ENCODE peak calls at places on chromosomes 4 and X, in nine cellular contexts. E, O, D, U, A, M, J, Y and S are unnamed samples. For H3K36me3, the result is how much of the 10 kb centered on the place peaks cover.

GRCh38 chr4:123583043-123583442 is 186.4 kb downstream of the SPRY1 start:
- DNase-seq in U (no peak), O (no peak), M (no peak), D (no peak), Y (no peak), J (no peak), E (no peak), A (no peak), S (no peak)

GRCh38 chrX:35439042-35439639 is 359.0 kb upstream of the MAGEB16 start:
- DNase-seq in Y (no peak), A (no peak), M (no peak), J (no peak), E (no peak), D (no peak), U (no peak), O (no peak), S (no peak)

GRCh38 chrX:135520022-135520552 is 373 bp upstream of the INTS6L start:
- DNase-seq in O (no peak), M (no peak), U (no peak), E (no peak), J (no peak), D (no peak), A (no peak), Y (no peak), S (no peak)

GRCh38 chr4:138567696-138568095 is 325.5 kb upstream of the SLC7A11 start:
- DNase-seq in O (no peak), M (no peak), A (no peak), D (no peak), J (no peak), E (no peak), U (no peak), Y (no peak), S (no peak)

GRCh38 chrX:67893931-67894330 is 350.1 kb downstream of the AR start:
- DNase-seq in D (no peak), O (no peak), Y (no peak), M (no peak), U (no peak), A (no peak), E (no peak), J (no peak), S (no peak)

GRCh38 chrX:68710870-68711576 is 63.6 kb downstream of the STARD8 start:
- DNase-seq in O (peak), A (no peak), D (peak), U (peak), J (peak), M (no peak), E (peak), Y (peak), S (no peak)

GRCh38 chr4:44493924-44494323 is 45.3 kb upstream of the KCTD8 start:
- DNase-seq in E (no peak), J (peak), U (peak), A (no peak), Y (no peak), M (no peak), D (no peak), O (no peak), S (no peak)

GRCh38 chr4:81684357-81684756 is 212.7 kb upstream of the RASGEF1B start:
- DNase-seq in A (no peak), E (no peak), D (no peak), U (no peak), J (no peak), Y (no peak), O (no peak), M (no peak), S (no peak)

GRCh38 chr4:10023806-10024205 is 2.5 kb upstream of the SLC2A9 start:
- DNase-seq in D (no peak), J (no peak), U (no peak), M (peak), A (no peak), Y (no peak), O (no peak), E (no peak), S (peak)

GRCh38 chr4:138616775-138617174 is 374.6 kb upstream of the SLC7A11 start:
- DNase-seq in J (no peak), O (no peak), M (no peak), U (no peak), E (no peak), Y (no peak), D (no peak), A (no peak), S (no peak)

GRCh38 chr4:236028-236427 is 69.2 kb downstream of the ZNF732 start:
- DNase-seq in U (no peak), J (no peak), D (no peak), O (no peak), M (no peak), Y (no peak), E (no peak), A (no peak), S (no peak)

GRCh38 chrX:131704136-131704695 is 160.3 kb downstream of the OR13H1 start:
- DNase-seq in J (no peak), M (no peak), U (peak), Y (no peak), D (peak), A (peak), O (no peak), E (peak), S (peak)

GRCh38 chr4:155529197-155529596 is 137.5 kb upstream of the GUCY1A1 start:
- DNase-seq in D (no peak), J (no peak), O (no peak), M (no peak), Y (no peak), U (peak), A (no peak), E (no peak), S (no peak)

GRCh38 chr4:74953647-74954046 is 20.7 kb downstream of the PARM1 start:
- DNase-seq in J (no peak), D (no peak), A (no peak), E (no peak), M (no peak), U (no peak), Y (no peak), O (no peak), S (no peak)

GRCh38 chrX:5236749-5237148 is 991.9 kb downstream of the NLGN4X start:
- DNase-seq in E (no peak), J (no peak), O (no peak), Y (no peak), U (no peak), A (no peak), D (no peak), M (no peak), S (no peak)

GRCh38 chrX:24498975-24499374 is 33.9 kb downstream of the PDK3 start:
- DNase-seq in O (no peak), J (no peak), M (no peak), Y (no peak), U (peak), A (no peak), D (no peak), E (no peak), S (no peak)

GRCh38 chr4:6633091-6633906 is 7.2 kb upstream of the MRFAP1 start:
- DNase-seq in O (no peak), M (no peak), A (no peak), U (no peak), Y (no peak), J (peak), D (no peak), E (no peak), S (peak)

GRCh38 chr4:147546341-147546740 is 65.4 kb downstream of the EDNRA start:
- DNase-seq in A (no peak), M (no peak), U (no peak), J (no peak), Y (no peak), O (no peak), E (no peak), D (no peak), S (no peak)

GRCh38 chrX:48617542-48618340 is 20.4 kb downstream of the WDR13 start:
- DNase-seq in O (no peak), D (no peak), M (no peak), E (no peak), Y (no peak), J (peak), U (no peak), A (no peak), S (no peak)

GRCh38 chr4:155591784-155592567 is 74.7 kb upstream of the GUCY1A1 start:
- DNase-seq in M (no peak), U (no peak), Y (no peak), A (no peak), E (no peak), O (no peak), D (no peak), J (no peak), S (no peak)

GRCh38 chr4:28267166-28267565 is 1406.5 kb downstream of the STIM2 start:
- DNase-seq in D (no peak), Y (no peak), J (no peak), U (no peak), O (no peak), A (no peak), E (no peak), M (no peak), S (no peak)

GRCh38 chrX:149648932-149649331 is 17.3 kb upstream of the TMEM185A start:
- DNase-seq in U (no peak), Y (no peak), D (no peak), O (no peak), M (no peak), J (no peak), A (no peak), E (no peak), S (no peak)

GRCh38 chr4:149102765-149103164 is 660.6 kb upstream of the NR3C2 start:
- DNase-seq in D (no peak), U (no peak), J (no peak), O (no peak), Y (no peak), E (no peak), A (no peak), M (no peak), S (no peak)

GRCh38 chrX:37357436-37357835 is 8.3 kb downstream of the PRRG1 start:
- DNase-seq in O (no peak), E (no peak), U (no peak), J (no peak), A (no peak), Y (no peak), D (no peak), M (no peak), S (no peak)

GRCh38 chrX:112941209-112941788 is 100.7 kb upstream of the AMOT start:
- DNase-seq in A (peak), M (no peak), D (no peak), J (no peak), U (peak), O (no peak), E (no peak), Y (no peak), S (no peak)

GRCh38 chr4:118282692-118283091 is 70.1 kb downstream of the PRSS12 start:
- DNase-seq in Y (no peak), U (no peak), J (no peak), A (no peak), E (no peak), O (no peak), D (no peak), M (no peak), S (no peak)

GRCh38 chr4:76803522-76803921 is 94.4 kb downstream of the SOWAHB start:
- DNase-seq in U (no peak), Y (no peak), E (no peak), A (no peak), M (no peak), D (peak), J (peak), O (peak), S (no peak)

GRCh38 chrX:27354021-27354420 is 109.1 kb downstream of the PPP4R3C start:
- DNase-seq in J (no peak), D (no peak), Y (no peak), M (no peak), A (no peak), E (no peak), U (no peak), O (no peak), S (no peak)

GRCh38 chr4:164531336-164531735 is 222.6 kb upstream of the SMIM31 start:
- DNase-seq in A (no peak), Y (no peak), J (no peak), D (no peak), E (no peak), U (no peak), O (no peak), M (no peak), S (no peak)

GRCh38 chr4:24734511-24734910 is 60.9 kb upstream of the SOD3 start:
- DNase-seq in J (no peak), D (no peak), E (no peak), O (no peak), A (no peak), M (no peak), Y (peak), U (no peak), S (no peak)

GRCh38 chr4:7332216-7333023 is 102.3 kb downstream of the PSAPL1 start:
- DNase-seq in D (peak), E (no peak), A (peak), Y (no peak), O (peak), M (no peak), U (no peak), J (no peak), S (no peak)

GRCh38 chr4:179605196-179605595 is 2163.0 kb upstream of the AGA start:
- DNase-seq in J (no peak), A (no peak), E (no peak), U (no peak), M (no peak), Y (no peak), O (no peak), D (no peak), S (no peak)

GRCh38 chrX:110060317-110060716 is 57.4 kb downstream of the TMEM164 start:
- DNase-seq in A (no peak), J (no peak), E (no peak), D (no peak), Y (no peak), U (no peak), M (no peak), O (no peak), S (no peak)

GRCh38 chrX:110066488-110067225 is 63.7 kb downstream of the TMEM164 start:
- DNase-seq in Y (no peak), O (no peak), J (no peak), E (peak), A (no peak), D (no peak), M (no peak), U (no peak), S (no peak)

GRCh38 chrX:110059410-110059809 is 56.5 kb downstream of the TMEM164 start:
- DNase-seq in D (no peak), A (no peak), J (no peak), M (no peak), Y (no peak), U (no peak), O (no peak), E (no peak), S (no peak)

GRCh38 chrX:110061138-110061537 is 58.2 kb downstream of the TMEM164 start:
- DNase-seq in U (no peak), Y (no peak), A (no peak), J (no peak), E (no peak), D (no peak), O (no peak), M (no peak), S (no peak)

DNA sequence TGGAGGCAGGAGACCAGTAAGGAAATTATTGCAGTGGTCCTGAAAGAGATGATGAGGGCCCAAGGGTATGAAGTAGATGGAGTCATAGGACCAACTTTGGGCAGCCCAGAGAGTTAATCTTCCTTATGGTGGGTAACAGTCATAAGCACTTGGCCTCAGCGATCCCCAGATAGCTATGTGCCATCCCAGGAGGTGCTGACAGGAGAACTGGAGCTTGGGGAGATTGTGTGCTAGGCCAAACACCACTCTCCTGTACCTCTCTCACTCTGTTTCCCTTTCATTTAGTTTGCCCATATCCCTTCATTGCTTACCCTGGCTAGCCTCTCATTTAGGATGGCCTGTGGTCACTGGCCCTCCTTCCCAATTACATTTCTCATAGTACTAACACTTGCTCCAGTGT is 60.0 kb downstream of the TMEM164 start:
- DNase-seq in E (no peak), O (no peak), M (no peak), U (no peak), J (no peak), D (no peak), A (no peak), Y (no peak), S (no peak)
- TF ChIP-seq EP300 in E (no peak), O (no peak), M (no peak), U (no peak), J (no peak), D (no peak), A (no peak), Y (no peak), S (no peak)

DNA sequence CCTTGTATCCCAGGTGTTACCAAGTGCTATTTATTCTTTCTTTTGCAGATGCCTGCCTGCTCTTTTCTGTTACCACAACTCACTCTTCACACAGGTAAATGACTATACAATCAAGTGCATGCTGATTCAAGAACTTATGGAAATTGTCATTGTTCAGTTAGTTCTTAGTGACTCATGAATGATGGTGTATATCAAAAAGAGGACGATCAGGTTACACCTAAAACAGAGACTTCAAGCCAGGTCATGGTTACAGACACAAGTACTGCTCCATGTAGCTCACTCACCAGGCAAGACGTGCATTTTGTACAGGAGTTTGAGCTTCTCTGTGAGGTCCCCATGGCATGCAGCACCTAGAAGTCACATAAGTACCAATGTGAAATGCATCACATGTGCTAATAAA is 59.3 kb upstream of the UCP1 start:
- DNase-seq in O (no peak), D (no peak), M (no peak), J (no peak), U (no peak), Y (no peak), E (no peak), A (no peak), S (no peak)
- H3K36me3 ChIP-seq in O (under half), D (under half), M (under half), J (under half), U (half or more), Y (under half), E (half or more), A (under half), S (under half)

GRCh38 chrX:9681422-9681821 is 84.2 kb downstream of the GPR143 start:
- DNase-seq in O (no peak), M (no peak), D (no peak), A (no peak), Y (no peak), J (no peak), U (no peak), E (no peak), S (no peak)
- TF ChIP-seq EP300 in O (no peak), M (no peak), D (no peak), A (no peak), Y (no peak), J (no peak), U (no peak), E (no peak), S (no peak)

GRCh38 chr4:112648263-112649054 is 11.5 kb downstream of the LARP7 start:
- DNase-seq in A (no peak), Y (no peak), U (no peak), E (no peak), M (no peak), D (no peak), J (no peak), O (no peak), S (no peak)

GRCh38 chr4:112649055-112649408 is 12.1 kb downstream of the LARP7 start:
- DNase-seq in E (no peak), O (no peak), Y (no peak), J (no peak), M (no peak), A (no peak), D (no peak), U (no peak), S (no peak)

GRCh38 chr4:112650332-112650731 is 13.4 kb downstream of the LARP7 start:
- DNase-seq in E (no peak), Y (no peak), M (no peak), J (no peak), D (no peak), U (no peak), A (no peak), O (no peak), S (no peak)

GRCh38 chr4:112652216-112652615 is 15.3 kb downstream of the LARP7 start:
- DNase-seq in O (no peak), M (no peak), E (no peak), D (no peak), U (no peak), A (no peak), J (no peak), Y (no peak), S (no peak)

GRCh38 chr4:112651641-112652040 is 14.7 kb downstream of the LARP7 start:
- DNase-seq in J (no peak), U (no peak), E (no peak), O (no peak), A (no peak), Y (no peak), D (no peak), M (no peak), S (no peak)
- H3K36me3 ChIP-seq in J (half or more), U (half or more), E (half or more), O (under half), A (half or more), Y (under half), D (under half), M (half or more), S (half or more)

GRCh38 chr4:77852892-77853495 is 9.6 kb upstream of the MRPL1 start:
- DNase-seq in E (no peak), U (no peak), D (no peak), J (no peak), M (no peak), Y (no peak), O (no peak), A (peak), S (no peak)
- TF ChIP-seq EP300 in E (no peak), U (no peak), D (no peak), J (no peak), M (no peak), Y (no peak), O (no peak), A (no peak), S (no peak)

GRCh38 chr4:52566136-52567031 is 92.7 kb downstream of the USP46 start:
- DNase-seq in A (no peak), O (no peak), J (no peak), M (no peak), Y (no peak), U (no peak), D (no peak), E (no peak), S (no peak)

GRCh38 chr4:52555356-52555716 is 103.8 kb downstream of the USP46 start:
- DNase-seq in O (no peak), Y (no peak), J (no peak), M (no peak), E (no peak), D (no peak), U (no peak), A (no peak), S (no peak)

GRCh38 chr4:52560844-52561280 is 98.2 kb downstream of the USP46 start:
- DNase-seq in D (no peak), M (no peak), A (no peak), Y (no peak), J (no peak), E (no peak), O (no peak), U (no peak), S (no peak)
- H3K36me3 ChIP-seq in D (under half), M (under half), A (under half), Y (under half), J (under half), E (under half), O (under half), U (under half), S (under half)

GRCh38 chr4:113820164-113820563 is 58.6 kb upstream of the CAMK2D start:
- DNase-seq in D (no peak), J (no peak), U (no peak), Y (no peak), M (no peak), A (no peak), E (no peak), O (no peak), S (no peak)

GRCh38 chr4:113811329-113811728 is 49.8 kb upstream of the CAMK2D start:
- DNase-seq in Y (no peak), O (no peak), J (no peak), U (no peak), E (no peak), D (no peak), M (no peak), A (no peak), S (no peak)

GRCh38 chr4:113810906-113811305 is 49.4 kb upstream of the CAMK2D start:
- DNase-seq in Y (no peak), E (no peak), U (no peak), J (no peak), M (no peak), O (no peak), A (no peak), D (no peak), S (no peak)

DNA sequence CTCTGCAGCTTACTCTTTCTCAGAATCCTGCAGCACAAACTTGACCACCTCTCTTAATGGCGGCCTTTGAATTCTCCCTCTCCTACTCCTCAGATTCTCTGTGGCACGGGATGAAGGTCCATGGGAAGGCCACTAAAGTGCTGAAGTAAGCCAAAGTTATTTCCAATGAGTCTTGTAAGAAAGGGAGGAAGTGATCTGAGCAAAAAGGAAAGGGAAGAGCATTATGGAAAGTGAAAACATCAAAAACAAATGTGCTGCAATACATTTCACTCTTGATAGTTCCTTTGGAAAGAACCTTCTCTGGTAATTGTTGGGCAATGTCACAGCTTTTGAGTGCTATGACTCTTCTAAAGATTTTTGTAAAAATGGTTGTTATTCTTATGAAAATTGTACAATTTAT is 54.3 kb upstream of the CAMK2D start:
- DNase-seq in O (no peak), M (no peak), J (no peak), U (no peak), D (no peak), Y (no peak), A (no peak), E (no peak), S (no peak)
- TF ChIP-seq EP300 in O (peak), M (no peak), J (no peak), U (no peak), D (no peak), Y (no peak), A (no peak), E (no peak), S (no peak)